ENCODE peak calls at places on chromosomes 16 and 17, in four cellular contexts. One of them, this sample, is unnamed.

GRCh38 chr17:7932483-7932891 is 481 bp downstream of the CNTROB start:
- DNase-seq in epithelial cell of esophagus: peak; percentile 26
- DNase-seq in body of pancreas: peak; percentile 37
- DNase-seq in GM10248: peak; percentile 54
- DNase-seq in this sample: no peak

GRCh38 chr17:50575581-50576210 is 15.2 kb downstream of the CACNA1G start:
- DNase-seq in epithelial cell of esophagus: no peak
- DNase-seq in GM10248: no peak
- DNase-seq in body of pancreas: no peak
- DNase-seq in this sample: no peak

GRCh38 chr16:18788828-18789514 is 1.2 kb downstream of the RPS15A start:
- DNase-seq in GM10248: no peak
- DNase-seq in body of pancreas: no peak
- DNase-seq in epithelial cell of esophagus: peak; percentile 20
- DNase-seq in this sample: no peak

GRCh38 chr17:41067281-41067680 is 1.6 kb upstream of the KRTAP2-4 start:
- DNase-seq in body of pancreas: no peak
- DNase-seq in epithelial cell of esophagus: no peak
- DNase-seq in GM10248: no peak
- DNase-seq in this sample: no peak

GRCh38 chr17:74862108-74862901 is 2.6 kb upstream of the GRIN2C start:
- DNase-seq in GM10248: peak; percentile 74
- DNase-seq in epithelial cell of esophagus: peak; percentile 23
- DNase-seq in body of pancreas: no peak
- DNase-seq in this sample: no peak

GRCh38 chr16:85146532-85146797 is 34.2 kb upstream of the CIBAR2 start:
- DNase-seq in epithelial cell of esophagus: no peak
- DNase-seq in body of pancreas: no peak
- DNase-seq in GM10248: no peak
- DNase-seq in this sample: no peak

GRCh38 chr17:652310-652709 is 62.3 kb downstream of the VPS53 start:
- DNase-seq in GM10248: no peak
- DNase-seq in epithelial cell of esophagus: no peak
- DNase-seq in body of pancreas: peak; percentile 60
- DNase-seq in this sample: no peak

GRCh38 chr17:49696233-49696761 is 11.5 kb downstream of the SLC35B1 start:
- DNase-seq in GM10248: peak; percentile 79
- DNase-seq in body of pancreas: peak; percentile 42
- DNase-seq in epithelial cell of esophagus: no peak
- DNase-seq in this sample: no peak

GRCh38 chr17:82806645-82807044 is 33.2 kb downstream of the ZNF750 start:
- DNase-seq in epithelial cell of esophagus: no peak
- DNase-seq in body of pancreas: no peak
- DNase-seq in GM10248: no peak
- DNase-seq in this sample: no peak

GRCh38 chr17:46162871-46163270 is 30.4 kb downstream of the KANSL1 start:
- DNase-seq in GM10248: no peak
- DNase-seq in epithelial cell of esophagus: no peak
- DNase-seq in body of pancreas: no peak
- DNase-seq in this sample: no peak

GRCh38 chr16:18784917-18785623 is 5.1 kb downstream of the RPS15A start:
- DNase-seq in GM10248: no peak
- DNase-seq in body of pancreas: no peak
- DNase-seq in epithelial cell of esophagus: no peak
- DNase-seq in this sample: no peak

GRCh38 chr17:1997587-1998425 is 27.3 kb downstream of the RTN4RL1 start:
- DNase-seq in body of pancreas: peak; percentile 95
- DNase-seq in GM10248: no peak
- DNase-seq in epithelial cell of esophagus: no peak
- DNase-seq in this sample: no peak

GRCh38 chr17:48597492-48597774 is 3.9 kb upstream of the HOXB5 start:
- DNase-seq in epithelial cell of esophagus: no peak
- DNase-seq in body of pancreas: no peak
- DNase-seq in GM10248: no peak
- DNase-seq in this sample: no peak

GRCh38 chr17:4594406-4595349 is 10.3 kb downstream of the SMTNL2 start:
- DNase-seq in GM10248: peak; percentile 66
- DNase-seq in epithelial cell of esophagus: peak; percentile 26
- DNase-seq in body of pancreas: peak; percentile 23
- DNase-seq in this sample: no peak

GRCh38 chr17:50212121-50212843 is 10.9 kb upstream of the COL1A1 start:
- DNase-seq in GM10248: no peak
- DNase-seq in body of pancreas: no peak
- DNase-seq in epithelial cell of esophagus: no peak
- DNase-seq in this sample: no peak

GRCh38 chr17:11736613-11737289 is 138.5 kb downstream of the DNAH9 start:
- DNase-seq in epithelial cell of esophagus: no peak
- DNase-seq in body of pancreas: no peak
- DNase-seq in GM10248: no peak
- DNase-seq in this sample: no peak

GRCh38 chr16:80526418-80527061 is 14.3 kb upstream of the DYNLRB2 start:
- DNase-seq in body of pancreas: peak; percentile 57
- DNase-seq in epithelial cell of esophagus: peak; percentile 69
- DNase-seq in GM10248: peak; percentile 46
- DNase-seq in this sample: no peak

GRCh38 chr17:3557768-3558583 is at the start of gene TRPV3:
- DNase-seq in GM10248: peak; percentile 92
- DNase-seq in epithelial cell of esophagus: peak; percentile 97
- DNase-seq in body of pancreas: peak; percentile 60
- DNase-seq in this sample: no peak

GRCh38 chr17:40251576-40251975 is 32.5 kb downstream of the WIPF2 start:
- DNase-seq in GM10248: no peak
- DNase-seq in body of pancreas: peak; percentile 45
- DNase-seq in epithelial cell of esophagus: peak; percentile 51
- DNase-seq in this sample: peak; percentile 64

DNA sequence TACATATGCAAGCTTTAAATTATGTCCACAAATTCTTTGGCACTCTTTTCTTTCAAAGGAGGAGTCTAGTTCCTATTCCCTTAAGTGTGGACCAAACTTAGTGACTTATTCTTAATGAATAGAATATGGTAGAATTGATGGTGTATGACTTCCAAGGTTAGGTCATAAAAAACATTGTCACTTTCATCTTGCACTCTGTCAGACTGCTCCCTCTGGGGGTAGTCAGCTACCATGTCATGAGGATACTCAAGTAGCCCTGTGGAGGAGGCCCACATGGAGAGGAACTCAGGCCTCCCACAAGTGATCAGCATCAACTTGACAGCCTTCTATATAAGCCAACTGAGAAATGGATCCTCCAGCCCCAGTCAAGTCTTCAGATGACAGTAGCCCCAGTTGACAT is 58.0 kb upstream of the SCNN1B start:
- DNase-seq in epithelial cell of esophagus: no peak
- DNase-seq in GM10248: no peak
- DNase-seq in body of pancreas: no peak
- DNase-seq in this sample: no peak
- TF ChIP-seq CTCF in epithelial cell of esophagus: no peak
- TF ChIP-seq CTCF in GM10248: peak; percentile 4
- TF ChIP-seq CTCF in body of pancreas: no peak
- TF ChIP-seq CTCF in this sample: no peak

GRCh38 chr17:63947711-63948330 is 15.7 kb upstream of the CD79B start:
- DNase-seq in epithelial cell of esophagus: no peak
- DNase-seq in GM10248: no peak
- DNase-seq in body of pancreas: no peak
- DNase-seq in this sample: no peak

GRCh38 chr17:63949576-63950250 is 17.6 kb upstream of the CD79B start:
- DNase-seq in epithelial cell of esophagus: no peak
- DNase-seq in GM10248: no peak
- DNase-seq in body of pancreas: no peak
- DNase-seq in this sample: no peak

GRCh38 chr17:63948521-63948920 is 16.4 kb upstream of the CD79B start:
- DNase-seq in GM10248: no peak
- DNase-seq in body of pancreas: no peak
- DNase-seq in epithelial cell of esophagus: no peak
- DNase-seq in this sample: no peak

GRCh38 chr17:63954402-63955063 is 18.2 kb downstream of the SCN4A start:
- DNase-seq in GM10248: peak; percentile 49
- DNase-seq in body of pancreas: no peak
- DNase-seq in epithelial cell of esophagus: no peak
- DNase-seq in this sample: no peak

GRCh38 chr17:63950940-63951907 is 19.1 kb upstream of the CD79B start:
- DNase-seq in body of pancreas: peak; percentile 63
- DNase-seq in GM10248: peak; percentile 77
- DNase-seq in epithelial cell of esophagus: peak; percentile 65
- DNase-seq in this sample: no peak
- TF ChIP-seq CTCF in body of pancreas: peak; percentile 49
- TF ChIP-seq CTCF in GM10248: peak; percentile 67
- TF ChIP-seq CTCF in epithelial cell of esophagus: peak; percentile 76
- TF ChIP-seq CTCF in this sample: peak; percentile 78

GRCh38 chr17:76474238-76474637 is 6.8 kb downstream of the AANAT start:
- DNase-seq in epithelial cell of esophagus: no peak
- DNase-seq in GM10248: no peak
- DNase-seq in body of pancreas: no peak
- DNase-seq in this sample: no peak

GRCh38 chr17:76472258-76472645 is 4.8 kb downstream of the AANAT start:
- DNase-seq in body of pancreas: no peak
- DNase-seq in GM10248: no peak
- DNase-seq in epithelial cell of esophagus: no peak
- DNase-seq in this sample: no peak

GRCh38 chr17:76474894-76475293 is 7.5 kb downstream of the AANAT start:
- DNase-seq in epithelial cell of esophagus: no peak
- DNase-seq in GM10248: no peak
- DNase-seq in body of pancreas: no peak
- DNase-seq in this sample: no peak

GRCh38 chr17:76472726-76473125 is 5.3 kb downstream of the AANAT start:
- DNase-seq in GM10248: no peak
- DNase-seq in epithelial cell of esophagus: no peak
- DNase-seq in body of pancreas: no peak
- DNase-seq in this sample: no peak

GRCh38 chr17:76473541-76473985 is 6.2 kb downstream of the AANAT start:
- DNase-seq in body of pancreas: no peak
- DNase-seq in GM10248: no peak
- DNase-seq in epithelial cell of esophagus: no peak
- DNase-seq in this sample: no peak
- TF ChIP-seq CTCF in body of pancreas: peak; percentile 15
- TF ChIP-seq CTCF in GM10248: peak; percentile 24
- TF ChIP-seq CTCF in epithelial cell of esophagus: peak; percentile 30
- TF ChIP-seq CTCF in this sample: peak; percentile 42

GRCh38 chr17:9124554-9124935 is 103.2 kb downstream of the NTN1 start:
- DNase-seq in epithelial cell of esophagus: no peak
- DNase-seq in GM10248: no peak
- DNase-seq in body of pancreas: no peak
- DNase-seq in this sample: no peak

GRCh38 chr17:9116861-9117568 is 95.7 kb downstream of the NTN1 start:
- DNase-seq in epithelial cell of esophagus: no peak
- DNase-seq in GM10248: no peak
- DNase-seq in body of pancreas: no peak
- DNase-seq in this sample: no peak

GRCh38 chr17:9123594-9124553 is 102.6 kb downstream of the NTN1 start:
- DNase-seq in GM10248: no peak
- DNase-seq in body of pancreas: no peak
- DNase-seq in epithelial cell of esophagus: no peak
- DNase-seq in this sample: no peak

GRCh38 chr17:9121186-9121820 is 100.0 kb downstream of the NTN1 start:
- DNase-seq in epithelial cell of esophagus: no peak
- DNase-seq in body of pancreas: no peak
- DNase-seq in GM10248: no peak
- DNase-seq in this sample: no peak

DNA sequence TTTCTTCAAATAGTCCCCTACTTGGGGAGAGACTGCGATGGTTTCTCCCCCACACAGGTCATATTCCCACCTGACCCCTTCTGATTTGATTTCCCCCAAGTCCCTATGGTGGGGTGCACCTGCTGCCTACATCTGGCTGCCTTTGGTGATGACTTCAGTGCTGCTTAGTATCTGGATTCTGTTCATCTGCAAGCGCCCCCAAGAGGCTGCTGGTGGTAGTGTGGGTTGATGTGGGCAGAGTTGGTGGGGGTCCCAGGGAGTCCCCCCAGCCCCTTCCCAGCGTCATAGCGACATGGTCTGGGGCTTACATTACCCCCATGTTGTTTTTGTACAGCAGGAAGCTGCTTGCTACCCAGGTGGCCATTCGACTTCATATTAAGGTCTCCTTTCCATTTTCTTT is 99.2 kb downstream of the NTN1 start:
- DNase-seq in epithelial cell of esophagus: no peak
- DNase-seq in GM10248: no peak
- DNase-seq in body of pancreas: no peak
- DNase-seq in this sample: no peak
- TF ChIP-seq CTCF in epithelial cell of esophagus: no peak
- TF ChIP-seq CTCF in GM10248: no peak
- TF ChIP-seq CTCF in body of pancreas: no peak
- TF ChIP-seq CTCF in this sample: peak; percentile 33

DNA sequence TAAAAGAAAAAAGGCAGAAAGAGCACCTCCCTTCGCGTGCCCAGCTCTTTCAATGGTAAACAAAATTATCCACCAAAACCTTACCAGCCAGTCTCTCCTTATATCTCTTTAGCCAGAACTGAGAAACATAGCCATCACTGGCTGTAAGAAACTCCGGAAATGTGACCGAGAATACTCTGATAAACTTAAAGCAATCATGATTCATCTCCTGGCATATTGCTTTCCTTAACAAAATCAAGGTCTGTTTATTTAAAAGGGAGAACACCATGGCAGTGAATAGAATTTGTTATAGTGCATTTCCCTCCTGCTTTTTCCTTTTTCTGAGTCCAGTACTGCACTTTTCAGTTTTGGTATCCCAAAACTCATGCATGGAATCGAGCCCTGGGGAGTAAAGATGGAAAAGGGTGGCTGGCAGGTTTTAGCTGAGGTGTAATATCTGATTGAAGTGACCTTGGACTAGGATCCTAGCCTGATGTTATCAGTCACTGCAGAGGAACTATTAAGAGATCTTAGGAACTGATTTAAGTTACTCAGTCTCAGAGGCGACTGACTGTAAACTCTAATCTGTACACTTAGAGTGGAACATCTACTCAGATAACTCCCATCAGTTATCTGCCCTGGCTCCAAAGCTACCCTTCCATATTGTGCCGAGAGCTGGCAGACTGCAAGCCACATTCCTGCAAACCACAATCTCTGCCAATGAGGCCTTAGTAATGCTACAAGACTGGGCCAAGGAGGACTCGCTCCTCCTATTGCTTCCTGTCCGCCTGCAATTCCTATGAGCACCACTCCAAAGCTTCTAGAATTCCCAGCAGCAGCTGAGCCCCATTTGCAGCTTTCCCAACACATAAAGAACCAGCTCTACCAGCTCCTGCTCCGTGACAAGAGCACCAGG is 7.4 kb upstream of the COX10 start:
- DNase-seq in epithelial cell of esophagus: peak; percentile 80
- DNase-seq in body of pancreas: no peak
- DNase-seq in GM10248: no peak
- DNase-seq in this sample: no peak
- TF ChIP-seq CTCF in epithelial cell of esophagus: peak; percentile 28
- TF ChIP-seq CTCF in body of pancreas: no peak
- TF ChIP-seq CTCF in GM10248: no peak
- TF ChIP-seq CTCF in this sample: no peak

GRCh38 chr16:88672776-88673175 is 9.9 kb upstream of the MVD start:
- DNase-seq in epithelial cell of esophagus: peak; percentile 30
- DNase-seq in GM10248: no peak
- DNase-seq in body of pancreas: no peak
- DNase-seq in this sample: no peak
- TF ChIP-seq CTCF in epithelial cell of esophagus: peak; percentile 48
- TF ChIP-seq CTCF in GM10248: no peak
- TF ChIP-seq CTCF in body of pancreas: peak; percentile 27
- TF ChIP-seq CTCF in this sample: peak; percentile 33

This sample was measured in epithelial cell of proximal tubule.